ENCODE peak calls at places on chromosomes 16 and 17, in eight cellular contexts. O, E, L, C, S, Z, I and P are unnamed samples.

GRCh38 chr17:42674755-42675347 is 1.9 kb downstream of the PLEKHH3 start:
- DNase-seq in S (no peak), O (peak), Z (no peak), E (no peak), I (peak), L (peak), C (peak), P (no peak)

GRCh38 chr17:65294184-65294719 is 157.1 kb downstream of the RGS9 start:
- DNase-seq in E (peak), S (peak), I (peak), Z (no peak), C (peak), L (peak), O (peak), P (peak)

GRCh38 chr16:56332464-56333079 is 92.8 kb downstream of the AMFR start:
- DNase-seq in C (peak), S (peak), E (peak), Z (peak), O (peak), I (peak), L (peak), P (peak)

GRCh38 chr17:50579399-50579798 is 18.9 kb downstream of the CACNA1G start:
- DNase-seq in E (no peak), C (no peak), O (no peak), L (no peak), Z (no peak), S (no peak), I (no peak), P (no peak)

GRCh38 chr16:1213231-1213630 is 11.8 kb downstream of the TPSG1 start:
- DNase-seq in Z (no peak), L (no peak), I (no peak), E (no peak), C (no peak), O (no peak), S (no peak), P (no peak)

GRCh38 chr16:57318240-57318970 is 33.9 kb upstream of the PLLP start:
- DNase-seq in C (peak), S (no peak), I (no peak), Z (no peak), L (no peak), E (no peak), O (no peak), P (peak)

GRCh38 chr16:67163164-67163902 is 1.2 kb upstream of the HSF4 start:
- DNase-seq in C (no peak), E (no peak), O (no peak), L (peak), I (peak), S (no peak), Z (no peak), P (no peak)

GRCh38 chr17:14886200-14886739 is 378.9 kb downstream of the PMP22 start:
- DNase-seq in I (peak), S (peak), E (peak), L (no peak), O (no peak), Z (no peak), C (no peak), P (no peak)

GRCh38 chr17:6701719-6702118 is 11.4 kb downstream of the SLC13A5 start:
- DNase-seq in S (peak), O (no peak), I (peak), L (no peak), E (peak), Z (no peak), C (no peak), P (no peak)

GRCh38 chr16:3321802-3322201 is 16.5 kb downstream of the ZNF75A start:
- DNase-seq in S (peak), E (no peak), C (no peak), L (no peak), Z (no peak), I (no peak), O (no peak), P (no peak)

GRCh38 chr16:48269011-48269410 is 21.7 kb upstream of the ABCC11 start:
- DNase-seq in S (no peak), I (no peak), L (no peak), C (no peak), Z (no peak), E (no peak), O (no peak), P (no peak)

GRCh38 chr16:1746693-1747195 is 24.6 kb downstream of the NME3 start:
- DNase-seq in I (peak), S (no peak), C (no peak), Z (no peak), O (no peak), L (no peak), E (peak), P (peak)

GRCh38 chr17:80047176-80047575 is 10.7 kb downstream of the CCDC40 start:
- DNase-seq in C (no peak), Z (no peak), E (no peak), S (no peak), O (no peak), L (no peak), I (no peak), P (no peak)

GRCh38 chr16:3087836-3088235 is 11.3 kb downstream of the ZSCAN10 start:
- DNase-seq in C (peak), I (no peak), S (no peak), O (no peak), L (peak), Z (no peak), E (no peak), P (no peak)

GRCh38 chr17:42798383-42799380 is at the start of the genes CNTD1 and COA3:
- DNase-seq in O (peak), L (peak), Z (peak), E (peak), S (peak), I (peak), C (peak), P (peak)

GRCh38 chr17:5783269-5783668 is 199.0 kb upstream of the NLRP1 start:
- DNase-seq in E (no peak), L (no peak), C (no peak), S (no peak), O (no peak), I (no peak), Z (no peak), P (no peak)

GRCh38 chr17:74779948-74780400 is 3.8 kb upstream of the NAT9 start:
- DNase-seq in L (peak), E (no peak), O (peak), Z (no peak), S (no peak), I (no peak), C (peak), P (no peak)

GRCh38 chr16:13351651-13352217 is 450.3 kb downstream of the SHISA9 start:
- DNase-seq in O (no peak), L (no peak), E (no peak), I (no peak), C (no peak), S (no peak), Z (no peak), P (no peak)

GRCh38 chr16:49027420-49027819 is 254.2 kb downstream of the CBLN1 start:
- DNase-seq in O (no peak), S (no peak), Z (no peak), L (no peak), C (no peak), I (no peak), E (no peak), P (no peak)

GRCh38 chr16:65547799-65548446 is 426.1 kb upstream of the CDH11 start:
- DNase-seq in S (no peak), I (peak), O (no peak), C (no peak), Z (no peak), L (no peak), E (no peak), P (peak)

GRCh38 chr17:62823111-62823895 is 15.2 kb upstream of the MARCHF10 start:
- DNase-seq in O (no peak), C (no peak), L (no peak), I (peak), Z (no peak), E (no peak), S (no peak), P (no peak)